ENCODE peak calls at places on chromosome 16, in five cellular contexts. X is brain microvascular endothelial cell, J is testis, G is AG10803, E is aorta. M is an unnamed sample.

GRCh38 chr16:49281843-49282642 is 405 bp upstream of the CBLN1 start:
- DNase-seq in X (peak), J (peak), G (peak), E (peak), M (peak)

GRCh38 chr16:12819126-12820117 is 15.7 kb upstream of the CPPED1 start:
- DNase-seq in X (peak), J (peak), G (peak), E (peak), M (peak)

GRCh38 chr16:82995927-82996441 is 369.2 kb downstream of the CDH13 start:
- DNase-seq in X (peak), J (no peak), G (peak), E (no peak), M (peak)

GRCh38 chr16:16062023-16062932 is 112.9 kb downstream of the ABCC1 start:
- DNase-seq in X (no peak), J (no peak), G (peak), E (no peak), M (peak)

GRCh38 chr16:1535391-1536291 is 2.2 kb downstream of the TMEM204 start:
- DNase-seq in X (no peak), J (no peak), G (peak), E (no peak), M (no peak)

GRCh38 chr16:79186196-79186595 is 414.3 kb downstream of the MAF start:
- DNase-seq in X (peak), J (peak), G (no peak), E (no peak), M (no peak)

GRCh38 chr16:4688674-4689045 is 4.7 kb upstream of the NUDT16L1 start:
- DNase-seq in X (no peak), J (no peak), G (no peak), E (no peak), M (no peak)

GRCh38 chr16:58684001-58684353 is 593 bp downstream of the SLC38A7 start:
- DNase-seq in X (peak), J (no peak), G (peak), E (no peak), M (peak)

GRCh38 chr16:3118204-3118790 is 5.9 kb downstream of the ZNF205 start:
- DNase-seq in X (no peak), J (no peak), G (no peak), E (no peak), M (no peak)
- H3K4me3 ChIP-seq in X (no peak), J (no peak), G (no peak), E (no peak), M (no peak)

DNA sequence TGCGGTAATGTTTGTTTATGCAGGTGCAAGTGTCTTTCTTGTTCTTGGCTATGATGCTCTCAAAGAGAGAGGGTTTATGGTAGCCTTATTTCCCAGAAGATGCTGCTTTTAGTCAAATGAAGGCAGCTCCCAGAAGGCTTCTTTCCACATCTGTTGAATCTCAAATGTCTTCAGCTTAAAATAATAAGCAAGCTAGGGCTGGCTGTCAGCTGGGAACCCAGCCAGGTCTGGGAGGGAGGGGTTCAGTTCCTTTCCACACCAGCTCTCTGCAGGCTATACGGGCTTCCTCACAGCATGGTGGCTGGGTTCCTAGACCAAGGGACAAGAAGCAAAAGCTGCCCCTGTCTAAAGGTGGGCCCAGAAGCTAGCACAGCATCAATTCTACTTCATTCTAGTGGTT is 47.4 kb upstream of the ATF7IP2 start:
- DNase-seq in X (peak), J (no peak), G (no peak), E (no peak), M (peak)
- H3K4me3 ChIP-seq in X (no peak), J (no peak), G (no peak), E (no peak), M (no peak)

DNA sequence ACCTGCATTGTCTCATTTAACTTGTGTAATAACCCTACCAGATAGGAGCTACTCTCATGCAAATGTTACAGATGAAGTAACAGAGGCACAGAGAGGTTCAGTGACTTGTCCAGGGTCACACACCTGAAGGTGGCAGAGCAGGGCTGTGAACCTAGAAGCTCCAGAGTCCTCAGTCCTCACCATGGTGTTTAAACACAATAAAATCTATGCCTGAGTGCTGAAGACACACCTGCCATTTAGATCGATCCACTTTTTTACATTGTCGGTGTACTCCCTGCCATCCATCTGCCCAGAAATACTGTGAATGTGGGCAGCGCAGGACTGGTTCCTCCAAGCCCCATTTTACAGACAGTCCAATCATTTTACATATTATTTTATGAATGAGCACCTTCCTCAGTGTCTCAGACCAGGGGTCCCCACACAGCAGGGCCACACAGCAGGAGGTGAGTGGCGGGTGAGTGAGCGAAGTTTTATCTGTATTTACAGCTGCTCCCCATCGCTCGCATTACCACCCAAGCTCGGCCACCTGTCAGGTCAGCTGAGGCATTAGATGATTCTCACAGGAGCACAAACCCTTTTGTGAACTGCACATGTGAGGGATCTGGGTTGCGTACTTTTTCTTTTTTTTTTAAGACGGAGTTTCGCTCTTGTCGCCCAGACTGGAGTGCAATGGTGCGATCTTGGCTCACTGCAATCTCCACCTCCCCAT is 5.6 kb downstream of the IL4R start:
- DNase-seq in X (no peak), J (no peak), G (no peak), E (no peak), M (no peak)
- H3K4me3 ChIP-seq in X (no peak), J (no peak), G (no peak), E (no peak), M (no peak)

DNA sequence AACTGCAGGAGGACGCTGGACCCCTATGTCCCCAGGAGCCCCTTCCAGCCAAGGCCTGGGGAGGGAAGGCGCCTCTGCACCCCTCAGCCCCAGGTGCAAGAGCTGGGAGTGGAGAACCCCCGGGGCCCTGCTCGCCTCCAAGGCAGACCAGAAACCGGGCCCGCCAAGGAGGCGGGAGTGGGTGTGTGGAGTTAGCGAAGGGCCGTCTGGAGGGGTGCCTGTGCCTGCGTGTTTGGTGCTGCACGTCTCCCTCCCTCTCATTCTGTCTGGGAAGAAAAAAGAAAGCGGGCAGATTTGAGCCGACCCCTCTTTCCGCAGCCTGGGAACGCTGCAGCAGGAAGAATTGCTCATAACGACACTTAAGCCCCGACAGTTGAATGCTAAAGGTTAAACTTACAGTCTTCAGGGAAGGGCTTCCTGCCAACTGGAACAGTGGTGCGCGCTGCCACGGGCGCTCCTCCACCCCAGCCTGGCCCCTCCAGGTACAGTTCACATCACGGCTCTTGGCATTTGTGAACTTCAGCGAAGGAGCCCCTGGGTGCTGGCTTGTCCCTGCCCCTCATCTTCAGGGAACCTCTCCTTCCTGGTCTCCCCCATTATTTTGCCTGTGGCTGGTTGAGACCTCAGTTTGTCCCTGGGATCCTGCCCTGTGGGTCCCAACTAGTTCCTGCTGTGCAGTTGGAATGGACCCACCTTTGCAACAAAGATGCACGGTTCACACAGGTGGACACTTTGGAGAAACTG is 19.2 kb upstream of the ZFHX3 start:
- DNase-seq in X (peak), J (no peak), G (no peak), E (peak), M (peak)
- H3K4me3 ChIP-seq in X (peak), J (peak), G (no peak), E (no peak), M (no peak)

DNA sequence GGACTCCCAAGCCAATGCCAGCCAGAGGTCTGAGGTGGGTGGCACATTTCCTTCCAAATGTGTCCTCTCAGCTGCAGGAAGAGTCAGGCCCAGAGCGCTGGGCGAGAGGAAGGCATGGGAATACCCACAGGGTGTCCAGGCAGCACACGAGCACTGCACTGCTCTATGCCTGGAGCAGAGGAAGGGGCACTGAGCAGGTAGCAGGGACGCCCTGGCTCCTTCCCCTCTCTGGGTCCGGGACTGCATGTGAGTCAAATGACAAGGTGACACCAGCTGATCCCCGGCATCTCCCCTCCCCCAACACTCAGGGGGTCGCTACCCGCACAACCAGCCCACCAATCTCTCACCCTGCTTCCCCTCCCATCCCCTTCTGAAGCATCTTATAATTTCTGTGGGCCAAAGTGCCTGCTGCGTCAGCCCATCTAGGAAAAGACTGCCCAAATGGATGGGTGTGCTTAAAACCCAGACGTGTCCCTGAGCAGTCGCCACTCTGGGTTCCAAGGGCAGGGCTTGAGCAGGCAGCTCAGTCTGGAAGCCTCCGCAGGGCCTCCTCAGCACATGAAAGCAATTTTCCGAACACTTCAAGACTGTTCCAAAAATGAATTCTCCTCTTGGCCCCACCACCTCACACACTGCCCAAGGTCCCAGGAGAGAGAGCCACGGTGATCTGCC is 12.0 kb upstream of the BCAR1 start:
- DNase-seq in X (no peak), J (no peak), G (no peak), E (no peak), M (no peak)
- H3K4me3 ChIP-seq in X (peak), J (peak), G (peak), E (no peak), M (peak)

GRCh38 chr16:2979669-2980226 is 498 bp downstream of the PKMYT1 start:
- DNase-seq in X (no peak), J (no peak), G (no peak), E (no peak), M (no peak)

GRCh38 chr16:2980227-2981176 is at the start of gene PKMYT1:
- DNase-seq in X (peak), J (peak), G (peak), E (peak), M (peak)

GRCh38 chr16:2981899-2982250 is 1.6 kb upstream of the PKMYT1 start:
- DNase-seq in X (no peak), J (no peak), G (no peak), E (no peak), M (no peak)

GRCh38 chr16:2982402-2982801 is 2.2 kb upstream of the PKMYT1 start:
- DNase-seq in X (no peak), J (no peak), G (no peak), E (no peak), M (no peak)

GRCh38 chr16:2981177-2981898 is 1.1 kb upstream of the PKMYT1 start:
- DNase-seq in X (no peak), J (peak), G (no peak), E (no peak), M (peak)
- H3K4me3 ChIP-seq in X (no peak), J (peak), G (peak), E (no peak), M (peak)

GRCh38 chr16:35409503-35409902 is 1950.1 kb downstream of the TP53TG3F start:
- DNase-seq in X (no peak), J (no peak), G (no peak), E (no peak), M (peak)
- H3K4me3 ChIP-seq in X (no peak), J (no peak), G (no peak), E (no peak), M (no peak)

DNA sequence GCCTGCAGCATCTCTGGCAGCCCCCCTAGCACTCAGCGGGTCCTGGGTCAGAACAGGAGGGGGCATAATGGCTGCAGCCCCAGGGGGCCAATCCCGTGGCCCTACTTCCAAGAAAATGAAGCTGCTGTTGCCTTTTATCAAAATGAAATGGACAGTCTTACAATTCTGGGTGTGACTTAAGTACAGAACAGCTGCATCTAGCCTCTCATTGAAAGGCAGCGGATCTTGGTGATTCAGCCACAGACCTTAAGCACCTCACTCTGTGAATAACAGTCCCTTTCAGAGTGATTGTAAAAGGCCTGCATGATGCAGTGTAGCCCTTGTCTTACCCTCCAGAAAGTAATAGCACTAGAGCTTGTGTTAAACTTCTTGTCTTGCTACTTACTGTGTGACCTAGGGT is 11.5 kb upstream of the UMOD start:
- DNase-seq in X (no peak), J (no peak), G (no peak), E (no peak), M (no peak)
- H3K4me3 ChIP-seq in X (no peak), J (no peak), G (no peak), E (no peak), M (no peak)

GRCh38 chr16:85316321-85316919 is 204.1 kb upstream of the CIBAR2 start:
- DNase-seq in X (no peak), J (peak), G (peak), E (peak), M (peak)
- H3K4me3 ChIP-seq in X (no peak), J (no peak), G (no peak), E (no peak), M (no peak)